ENCODE peak calls at places on chromosomes 4 and X, in seven cellular contexts. B is sciatic nerve, H is endothelial cell, Y is SJSA1, O is kidney tubule cell, E is midbrain, Q is SHP77. G is an unnamed sample.

GRCh38 chr4:2250003-2250763 is 8.3 kb upstream of the HAUS3 start:
- DNase-seq in B (no peak), H (no peak), Y (no peak), O (no peak), E (no peak), Q (no peak), G (peak)

GRCh38 chr4:165879581-165879980 is 6.5 kb downstream of the TLL1 start:
- DNase-seq in B (no peak), H (peak), Y (no peak), O (no peak), E (no peak), Q (no peak), G (no peak)

GRCh38 chr4:78762529-78762928 is 13.6 kb upstream of the BMP2K start:
- DNase-seq in B (no peak), H (no peak), Y (no peak), O (no peak), E (no peak), Q (no peak), G (no peak)

GRCh38 chr4:74628808-74629616 is 165.3 kb downstream of the BTC start:
- DNase-seq in B (no peak), H (no peak), Y (no peak), O (peak), E (no peak), Q (no peak), G (no peak)

GRCh38 chr4:106583108-106583507 is 214.5 kb upstream of the GIMD1 start:
- DNase-seq in B (no peak), H (no peak), Y (no peak), O (no peak), E (no peak), Q (no peak), G (no peak)

GRCh38 chr4:138255917-138256597 is 13.9 kb upstream of the SLC7A11 start:
- DNase-seq in B (no peak), H (no peak), Y (no peak), O (no peak), E (no peak), Q (no peak), G (no peak)

GRCh38 chr4:173257732-173258717 is 76.1 kb downstream of the HMGB2 start:
- DNase-seq in B (peak), H (peak), Y (peak), O (peak), E (peak), Q (peak), G (peak)

GRCh38 chrX:15143050-15143824 is 126.6 kb downstream of the ASB9 start:
- DNase-seq in B (peak), H (peak), Y (peak), O (peak), E (peak), Q (peak), G (peak)

GRCh38 chr4:11293866-11294265 is 134.8 kb downstream of the HS3ST1 start:
- DNase-seq in B (no peak), H (no peak), Y (no peak), O (no peak), E (no peak), Q (no peak), G (no peak)

GRCh38 chr4:27397886-27398285 is 537.2 kb downstream of the STIM2 start:
- DNase-seq in B (no peak), H (no peak), Y (peak), O (peak), E (no peak), Q (no peak), G (no peak)

GRCh38 chr4:103449285-103449684 is 251.1 kb upstream of the CENPE start:
- DNase-seq in B (no peak), H (no peak), Y (no peak), O (no peak), E (no peak), Q (no peak), G (no peak)

GRCh38 chr4:113436360-113436759 is 325.2 kb downstream of the CAMK2D start:
- DNase-seq in B (no peak), H (no peak), Y (no peak), O (peak), E (no peak), Q (peak), G (no peak)

GRCh38 chr4:76562161-76562560 is 127.1 kb downstream of the SHROOM3 start:
- DNase-seq in B (no peak), H (no peak), Y (peak), O (peak), E (no peak), Q (no peak), G (no peak)

GRCh38 chrX:53084863-53085262 is 2.7 kb downstream of the TSPYL2 start:
- DNase-seq in B (no peak), H (no peak), Y (no peak), O (no peak), E (no peak), Q (no peak), G (no peak)

GRCh38 chr4:55458611-55459010 is 62.9 kb downstream of the TMEM165 start:
- DNase-seq in B (no peak), H (no peak), Y (no peak), O (no peak), E (no peak), Q (no peak), G (no peak)

GRCh38 chr4:129335263-129335662 is 239.3 kb downstream of the C4orf33 start:
- DNase-seq in B (no peak), H (no peak), Y (no peak), O (peak), E (no peak), Q (no peak), G (no peak)